ENCODE peak calls at places on chromosomes 6 and 20, in four cellular contexts. T, X, U and Q are unnamed samples.

GRCh38 chr6:37628611-37629320 is 68.9 kb downstream of the MDGA1 start:
- DNase-seq in T (no peak), X (no peak), U (no peak), Q (no peak)

GRCh38 chr6:74807701-74808100 is 398.2 kb downstream of the COL12A1 start:
- DNase-seq in T (no peak), X (no peak), U (no peak), Q (no peak)

GRCh38 chr20:2242678-2243077 is 53.1 kb upstream of the TGM3 start:
- DNase-seq in T (no peak), X (no peak), U (no peak), Q (no peak)

GRCh38 chr6:38973178-38974057 is 75.2 kb upstream of the GLP1R start:
- DNase-seq in T (no peak), X (no peak), U (no peak), Q (peak)

GRCh38 chr6:154138806-154139205 is 99.8 kb downstream of the OPRM1 start:
- DNase-seq in T (no peak), X (no peak), U (no peak), Q (no peak)

GRCh38 chr6:134621858-134622257 is 303.9 kb upstream of the SGK1 start:
- DNase-seq in T (no peak), X (no peak), U (no peak), Q (no peak)

GRCh38 chr20:56513096-56513806 is 11.3 kb upstream of the FAM209A start:
- DNase-seq in T (no peak), X (no peak), U (no peak), Q (no peak)

GRCh38 chr20:50224553-50225255 is 34.1 kb downstream of the CEBPB start:
- DNase-seq in T (no peak), X (no peak), U (no peak), Q (no peak)

GRCh38 chr20:47487175-47487917 is 14.3 kb upstream of the NCOA3 start:
- DNase-seq in T (no peak), X (no peak), U (peak), Q (no peak)

GRCh38 chr20:25529295-25529951 is 55.9 kb downstream of the NINL start:
- DNase-seq in T (no peak), X (no peak), U (no peak), Q (no peak)